ENCODE peak calls at places on chromosomes 11 and 22, in five cellular contexts. J is OCI-M1, C is left ventricle myocardium inferior, S is left colon, T is PC-3. I is an unnamed sample.
A peak's percentile ranks its signal among the peaks of the same experiment; 100 is the strongest.

GRCh38 chr22:26589367-26589844 is 526 bp downstream of the TPST2 start:
- DNase-seq in J (no peak), C (peak; percentile 23), S (peak; percentile 57), T (peak; percentile 4), I (peak; percentile 63)

GRCh38 chr22:49702068-49702397 is 125.6 kb downstream of the BRD1 start:
- DNase-seq in J (no peak), C (no peak), S (no peak), T (no peak), I (no peak)

GRCh38 chr22:38257170-38257569 is 15.6 kb downstream of the TMEM184B start:
- DNase-seq in J (no peak), C (no peak), S (no peak), T (peak; percentile 29), I (no peak)

GRCh38 chr11:93407777-93408401 is 77.3 kb downstream of the DEUP1 start:
- DNase-seq in J (peak; percentile 45), C (no peak), S (no peak), T (no peak), I (no peak)

GRCh38 chr11:69569306-69570200 is 71.4 kb upstream of the CCND1 start:
- DNase-seq in J (no peak), C (no peak), S (no peak), T (no peak), I (no peak)

GRCh38 chr11:27218498-27219038 is 144.4 kb downstream of the CCDC34 start:
- DNase-seq in J (no peak), C (no peak), S (no peak), T (peak; percentile 36), I (no peak)

GRCh38 chr11:20158597-20159257 is 1.5 kb downstream of the DBX1 start:
- DNase-seq in J (peak; percentile 44), C (peak; percentile 42), S (peak; percentile 49), T (peak; percentile 44), I (peak; percentile 59)

GRCh38 chr11:66159585-66159984 is 89.5 kb downstream of the PACS1 start:
- DNase-seq in J (no peak), C (no peak), S (no peak), T (no peak), I (no peak)

GRCh38 chr11:69632900-69633299 is 8.1 kb upstream of the CCND1 start:
- DNase-seq in J (no peak), C (no peak), S (no peak), T (no peak), I (no peak)